ENCODE peak calls at places on chromosomes 1 and 21, in five cellular contexts. L is HCT116; G is right cardiac atrium; F is CD4-positive, CD25-positive, alpha-beta regulatory T cell; O is psoas muscle. E is an unnamed sample.
A peak's percentile ranks its signal among the peaks of the same experiment; 100 is the strongest.

GRCh38 chr1:183365093-183365492 is 53.1 kb downstream of the NMNAT2 start:
- DNase-seq in L (no peak), G (no peak), F (no peak), O (no peak), E (no peak)

GRCh38 chr1:247531937-247532336 is 4.3 kb downstream of the OR2C3 start:
- DNase-seq in L (no peak), G (no peak), F (no peak), O (no peak), E (peak; percentile 2)

GRCh38 chr1:85330206-85330605 is 53.8 kb upstream of the BCL10 start:
- DNase-seq in L (peak; percentile 67), G (no peak), F (no peak), O (no peak), E (peak; percentile 79)

GRCh38 chr1:10939654-10940450 is 72.6 kb upstream of the TARDBP start:
- DNase-seq in L (no peak), G (no peak), F (peak; percentile 70), O (no peak), E (no peak)

GRCh38 chr21:39060485-39061099 is 122.7 kb downstream of the PSMG1 start:
- DNase-seq in L (no peak), G (no peak), F (no peak), O (peak; percentile 25), E (no peak)

GRCh38 chr21:8991088-8991907 is 1530.1 kb upstream of the TPTE start:
- DNase-seq in L (no peak), G (no peak), F (no peak), O (no peak), E (peak; percentile 95)

GRCh38 chr1:19344372-19344810 is 32.3 kb downstream of the SLC66A1 start:
- DNase-seq in L (no peak), G (peak; percentile 71), F (peak; percentile 34), O (peak; percentile 70), E (peak; percentile 44)

GRCh38 chr1:7680791-7681165 is 90.3 kb upstream of the VAMP3 start:
- DNase-seq in L (no peak), G (no peak), F (no peak), O (no peak), E (no peak)

GRCh38 chr1:116377564-116378529 is 4.8 kb downstream of the ATP1A1 start:
- DNase-seq in L (no peak), G (peak; percentile 82), F (peak; percentile 87), O (peak; percentile 75), E (no peak)

DNA sequence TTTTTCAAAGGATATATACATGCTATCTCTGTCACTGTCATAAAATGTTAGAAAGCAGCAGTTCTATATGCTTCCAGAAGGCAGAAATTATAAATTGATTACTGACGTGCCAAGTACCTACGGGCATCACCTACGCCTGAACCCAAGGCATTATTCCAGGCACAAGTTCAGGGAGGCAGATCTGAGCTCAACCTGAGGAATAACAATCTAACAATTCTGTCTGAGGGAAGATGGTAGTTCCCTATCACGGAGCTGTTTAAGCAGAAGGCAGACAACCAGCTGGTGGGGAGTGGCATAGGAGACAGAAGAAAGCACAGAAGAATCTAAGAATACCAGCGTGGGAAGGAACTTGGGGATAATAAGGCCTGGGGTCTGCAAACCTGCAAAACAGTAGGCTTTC is 40.4 kb downstream of the SLC9A1 start:
- DNase-seq in L (no peak), G (no peak), F (no peak), O (no peak), E (no peak)
- H3K4me1 ChIP-seq in L (peaks cover 17% of the 10 kb centered on the region), G (peaks cover 31% of the 10 kb centered on the region), F (peaks cover 21% of the 10 kb centered on the region), O (peaks cover 45% of the 10 kb centered on the region), E (peaks cover 33% of the 10 kb centered on the region)

DNA sequence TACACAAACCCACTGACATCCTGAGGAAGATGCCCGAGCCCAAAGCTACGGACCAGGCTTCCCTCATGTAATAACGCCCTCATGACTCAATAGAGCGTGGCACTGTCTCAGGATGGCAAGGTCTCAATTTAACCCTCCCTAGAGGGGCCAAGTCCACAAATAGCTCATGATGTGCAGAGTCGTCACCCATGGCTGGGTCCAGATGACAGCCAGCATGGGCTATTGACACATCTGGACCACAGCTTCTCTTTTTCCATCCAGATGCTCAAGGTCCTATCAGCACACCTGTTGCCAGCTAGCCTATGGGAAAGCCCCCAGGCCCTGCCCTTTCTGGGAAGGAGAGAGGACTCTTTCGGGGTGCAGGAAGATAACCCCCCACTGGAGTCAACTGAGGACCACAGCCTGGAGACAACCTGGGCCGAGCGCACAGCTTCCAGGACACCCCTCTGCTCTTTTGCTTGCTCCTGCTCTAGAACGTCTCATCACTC is 2.8 kb downstream of the LAPTM5 start:
- DNase-seq in L (no peak), G (no peak), F (no peak), O (no peak), E (no peak)
- H3K4me1 ChIP-seq in L (no peaks in the 10 kb centered on the region), G (no peaks in the 10 kb centered on the region), F (peaks cover 99% of the 10 kb centered on the region), O (peaks cover 11% of the 10 kb centered on the region), E (no peaks in the 10 kb centered on the region)

DNA sequence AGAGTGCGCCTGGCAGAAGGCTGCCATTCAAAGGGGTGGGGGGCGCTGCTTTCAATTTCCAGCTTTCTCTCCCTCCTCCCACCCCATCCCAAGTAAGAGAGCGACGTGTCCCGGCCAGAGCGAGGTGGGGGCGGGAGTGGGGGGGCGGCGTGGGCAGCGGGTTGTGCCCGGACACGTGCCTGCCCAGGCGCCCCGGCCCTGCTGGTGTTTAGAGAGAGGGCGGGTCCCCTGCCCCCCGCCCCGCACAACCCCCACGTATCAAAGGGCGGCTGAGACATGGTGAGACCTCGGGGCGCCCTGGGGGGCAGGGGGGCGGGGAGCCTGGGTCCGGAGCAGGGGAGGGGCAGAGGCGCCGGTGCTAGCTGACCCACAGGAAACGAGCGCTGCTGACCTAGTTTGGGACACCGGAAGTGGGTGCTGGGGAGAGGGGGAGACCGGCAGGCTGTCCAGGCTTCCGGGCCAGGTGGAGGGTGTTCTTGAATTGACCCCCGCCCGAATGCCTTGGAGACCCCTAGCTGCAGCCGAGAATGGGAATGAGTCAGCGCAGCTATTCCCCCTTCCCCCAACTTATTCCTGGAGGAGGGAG is 1.3 kb downstream of the ZBTB7B start:
- DNase-seq in L (no peak), G (peak; percentile 83), F (peak; percentile 53), O (peak; percentile 86), E (peak; percentile 85)
- H3K4me1 ChIP-seq in L (peaks cover 13% of the 10 kb centered on the region), G (peaks cover 22% of the 10 kb centered on the region), F (peaks cover 85% of the 10 kb centered on the region), O (peaks cover 58% of the 10 kb centered on the region), E (peaks cover 60% of the 10 kb centered on the region)

DNA sequence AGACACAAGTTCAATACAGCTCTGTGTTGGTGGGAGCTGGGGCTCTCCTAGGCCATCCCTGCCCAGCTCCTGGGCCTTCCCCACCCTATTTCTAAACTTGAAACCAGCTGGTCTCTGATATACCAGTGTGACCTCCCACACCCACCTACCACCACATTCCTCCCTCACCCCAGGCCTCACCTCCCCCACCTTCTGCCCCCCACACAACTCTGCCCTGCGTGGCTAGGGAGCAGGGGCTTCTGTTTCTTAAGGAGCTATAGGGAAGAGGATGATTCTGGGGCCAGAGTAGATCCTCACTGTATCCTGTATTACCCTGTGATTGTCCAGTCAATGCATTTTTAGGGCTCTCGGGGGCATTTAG is 16.5 kb downstream of the NES start:
- DNase-seq in L (no peak), G (no peak), F (no peak), O (no peak), E (no peak)
- H3K4me1 ChIP-seq in L (peaks cover 51% of the 10 kb centered on the region), G (peaks cover 45% of the 10 kb centered on the region), F (peaks cover 48% of the 10 kb centered on the region), O (peaks cover 73% of the 10 kb centered on the region), E (peaks cover 66% of the 10 kb centered on the region)

GRCh38 chr1:226717256-226717909 is 21.7 kb downstream of the ITPKB start:
- DNase-seq in L (no peak), G (no peak), F (peak; percentile 48), O (no peak), E (no peak)
- H3K4me1 ChIP-seq in L (peaks cover 16% of the 10 kb centered on the region), G (peaks cover 3% of the 10 kb centered on the region), F (peaks cover 80% of the 10 kb centered on the region), O (peaks cover 11% of the 10 kb centered on the region), E (no peaks in the 10 kb centered on the region)

GRCh38 chr1:147834810-147835209 is 67.8 kb upstream of the GJA8 start:
- DNase-seq in L (no peak), G (no peak), F (no peak), O (no peak), E (no peak)

GRCh38 chr1:147837845-147838363 is 64.7 kb upstream of the GJA8 start:
- DNase-seq in L (no peak), G (no peak), F (no peak), O (no peak), E (no peak)

GRCh38 chr1:147837129-147837776 is 65.3 kb upstream of the GJA8 start:
- DNase-seq in L (no peak), G (no peak), F (no peak), O (no peak), E (no peak)

GRCh38 chr1:147834189-147834588 is 68.4 kb upstream of the GJA8 start:
- DNase-seq in L (no peak), G (no peak), F (peak; percentile 33), O (no peak), E (no peak)

DNA sequence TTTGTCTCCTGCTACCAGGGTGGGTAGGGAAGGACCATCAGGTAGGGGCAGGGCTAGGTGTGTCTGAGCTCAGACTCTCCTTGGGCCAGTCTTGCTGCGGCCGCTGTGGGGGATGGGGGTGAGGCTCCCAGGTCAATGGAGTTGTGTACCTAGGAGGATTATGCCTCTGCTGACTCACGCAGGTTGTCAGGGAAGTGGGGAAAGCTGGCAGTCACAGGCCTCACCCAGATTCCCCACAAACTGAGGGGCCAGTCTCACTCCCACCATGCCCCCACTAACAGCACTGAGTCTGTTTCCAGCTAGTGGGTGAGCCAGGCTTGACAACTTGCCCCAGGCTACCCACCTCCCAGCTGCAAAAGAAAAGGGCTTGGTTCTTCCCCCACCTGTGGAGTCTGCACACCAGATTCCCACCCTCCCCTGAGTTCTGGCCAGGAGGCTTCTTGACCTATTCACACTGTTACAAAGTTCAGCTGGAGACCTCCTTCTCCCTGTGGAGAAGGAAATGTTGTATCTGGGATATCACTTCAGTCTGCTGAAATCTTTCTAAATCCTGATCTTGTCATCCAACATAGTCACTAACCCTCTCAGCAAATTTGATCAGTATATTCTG is 69.3 kb upstream of the GJA8 start:
- DNase-seq in L (no peak), G (no peak), F (no peak), O (no peak), E (no peak)
- H3K4me1 ChIP-seq in L (no peaks in the 10 kb centered on the region), G (no peaks in the 10 kb centered on the region), F (no peaks in the 10 kb centered on the region), O (no peaks in the 10 kb centered on the region), E (no peaks in the 10 kb centered on the region)